ENCODE peak calls at places on chromosome 20, in ten cellular contexts. U is 8988T; R is nephron progenitor cell; Y is NCI-H748 treated with DMSO at 0.1 percent for 48 hours; T is NCI-H1694; X is NCI-H2029 treated with DMSO at 0.1 percent for 48 hours; D is HFF-Myc; S is upper lobe of right lung; K is GM03348; V is naive thymus-derived CD4-positive, alpha-beta T cell. N is an unnamed sample.
A peak's percentile ranks its signal among the peaks of the same experiment; 100 is the strongest.

GRCh38 chr20:33410081-33410742 is 8.9 kb upstream of the CDK5RAP1 start:
- DNase-seq in V (no peak), X (no peak), T (no peak), U (no peak), D (no peak), R (no peak), S (no peak), K (no peak), Y (no peak), N (no peak)

GRCh38 chr20:32467506-32468312 is 109.6 kb downstream of the ASXL1 start:
- DNase-seq in T (no peak), R (no peak), U (no peak), X (no peak), V (no peak), Y (no peak), K (no peak), S (no peak), D (no peak), N (no peak)

GRCh38 chr20:2701671-2702081 is 9.1 kb downstream of the EBF4 start:
- DNase-seq in Y (no peak), K (no peak), T (no peak), X (no peak), V (no peak), S (no peak), R (no peak), U (no peak), D (no peak), N (no peak)

GRCh38 chr20:15637971-15638754 is 935.1 kb downstream of the KIF16B start:
- DNase-seq in T (no peak), K (no peak), D (peak; percentile 30), V (no peak), R (no peak), Y (no peak), S (no peak), X (peak; percentile 3), U (no peak), N (no peak)

GRCh38 chr20:44909872-44910689 is at the start of gene PABPC1L:
- DNase-seq in S (peak; percentile 92), R (peak; percentile 75), V (peak; percentile 86), X (peak; percentile 29), D (no peak), Y (peak; percentile 48), T (no peak), U (peak; percentile 72), K (peak; percentile 94), N (peak; percentile 82)

GRCh38 chr20:35306931-35307517 is 14.8 kb upstream of the FAM83C start:
- DNase-seq in U (no peak), S (no peak), Y (peak; percentile 7), D (no peak), T (peak; percentile 56), K (peak; percentile 47), R (peak; percentile 62), V (no peak), X (no peak), N (peak; percentile 43)

GRCh38 chr20:2984028-2984501 is 59.4 kb upstream of the GNRH2 start:
- DNase-seq in R (no peak), D (no peak), U (no peak), S (no peak), V (no peak), K (no peak), Y (no peak), X (no peak), T (no peak), N (no peak)

GRCh38 chr20:18001131-18001921 is 32.5 kb downstream of the MGME1 start:
- DNase-seq in U (no peak), X (no peak), R (no peak), Y (no peak), S (peak; percentile 80), V (no peak), D (no peak), K (peak; percentile 78), T (no peak), N (no peak)

GRCh38 chr20:44209691-44210421 is 715 bp downstream of the OSER1 start:
- DNase-seq in D (no peak), Y (no peak), S (no peak), R (peak; percentile 65), K (peak; percentile 17), V (peak; percentile 32), X (no peak), U (no peak), T (no peak), N (peak; percentile 22)

GRCh38 chr20:7113577-7114466 is 346.3 kb downstream of the BMP2 start:
- DNase-seq in S (no peak), K (peak; percentile 5), T (peak; percentile 24), Y (peak; percentile 86), R (peak; percentile 70), D (peak; percentile 15), V (no peak), U (no peak), X (peak; percentile 28), N (peak; percentile 5)

GRCh38 chr20:2358006-2358405 is 22.7 kb upstream of the TGM6 start:
- DNase-seq in U (no peak), V (no peak), D (no peak), S (no peak), Y (no peak), T (no peak), X (no peak), R (no peak), K (no peak), N (no peak)

GRCh38 chr20:46300281-46300680 is 8.0 kb downstream of the CDH22 start:
- DNase-seq in D (no peak), Y (no peak), T (no peak), S (no peak), V (no peak), X (no peak), U (no peak), R (no peak), K (no peak), N (no peak)

N was measured in DND-41.